ENCODE peak calls at places on chromosomes 13 and 19, in five cellular contexts. P is uterus; C is mesenchymal stem cell; N is effector memory CD4-positive, alpha-beta T cell; Y is CD8-positive, alpha-beta T cell. K is an unnamed sample.

GRCh38 chr13:95195146-95195545 is 106.1 kb downstream of the ABCC4 start:
- DNase-seq in P (no peak), C (no peak), N (no peak), Y (no peak), K (no peak)

GRCh38 chr19:16520074-16520973 is 21.9 kb downstream of the CHERP start:
- DNase-seq in P (no peak), C (no peak), N (no peak), Y (no peak), K (no peak)

GRCh38 chr13:95607363-95607762 is 37.1 kb downstream of the DZIP1 start:
- DNase-seq in P (no peak), C (no peak), N (no peak), Y (no peak), K (no peak)

GRCh38 chr13:55792544-55793178 is 1348.1 kb upstream of the PRR20A start:
- DNase-seq in P (no peak), C (no peak), N (no peak), Y (no peak), K (no peak)

GRCh38 chr13:55816976-55817601 is 1323.6 kb upstream of the PRR20A start:
- DNase-seq in P (no peak), C (no peak), N (no peak), Y (no peak), K (no peak)

GRCh38 chr13:66994097-66994496 is 236.0 kb downstream of the PCDH9 start:
- DNase-seq in P (no peak), C (peak), N (no peak), Y (no peak), K (peak)

GRCh38 chr19:33883869-33884519 is 87.3 kb downstream of the KCTD15 start:
- DNase-seq in P (no peak), C (no peak), N (no peak), Y (no peak), K (no peak)

GRCh38 chr13:113098163-113098732 is 7.3 kb upstream of the F7 start:
- DNase-seq in P (no peak), C (no peak), N (no peak), Y (no peak), K (no peak)

GRCh38 chr13:61339054-61339621 is 76.5 kb downstream of the PCDH20 start:
- DNase-seq in P (no peak), C (no peak), N (no peak), Y (no peak), K (no peak)

GRCh38 chr13:100887729-100888151 is 213.1 kb upstream of the TMTC4 start:
- DNase-seq in P (no peak), C (peak), N (no peak), Y (no peak), K (no peak)

GRCh38 chr19:30323904-30324303 is 48.3 kb upstream of the ZNF536 start:
- DNase-seq in P (no peak), C (no peak), N (no peak), Y (no peak), K (no peak)

GRCh38 chr13:107808388-107808787 is 406.9 kb downstream of the LIG4 start:
- DNase-seq in P (no peak), C (peak), N (no peak), Y (no peak), K (no peak)

GRCh38 chr19:38557205-38557799 is 60.5 kb downstream of the MAP4K1 start:
- DNase-seq in P (no peak), C (no peak), N (no peak), Y (no peak), K (no peak)

GRCh38 chr19:52993342-52994178 is 20.2 kb upstream of the ERVV-1 start:
- DNase-seq in P (peak), C (peak), N (peak), Y (peak), K (peak)

GRCh38 chr19:17860331-17860992 is 752 bp downstream of the RPL18A start:
- DNase-seq in P (no peak), C (no peak), N (no peak), Y (no peak), K (no peak)

GRCh38 chr13:94232956-94233355 is 246.5 kb downstream of the DCT start:
- DNase-seq in P (no peak), C (no peak), N (no peak), Y (no peak), K (no peak)

GRCh38 chr19:52028780-52029123 is 573 bp upstream of the ZNF614 start:
- DNase-seq in P (no peak), C (no peak), N (no peak), Y (no peak), K (no peak)

GRCh38 chr13:46586766-46587509 is 34.0 kb downstream of the LRCH1 start:
- DNase-seq in P (no peak), C (peak), N (no peak), Y (no peak), K (no peak)

GRCh38 chr19:51339687-51340656 is 2.0 kb downstream of the VSIG10L start:
- DNase-seq in P (peak), C (peak), N (peak), Y (peak), K (peak)

GRCh38 chr13:97148894-97149293 is 73.2 kb upstream of the MBNL2 start:
- DNase-seq in P (no peak), C (no peak), N (no peak), Y (no peak), K (no peak)

GRCh38 chr19:1251233-1251502 is 2.8 kb downstream of the MIDN start:
- DNase-seq in P (peak), C (peak), N (no peak), Y (no peak), K (no peak)

GRCh38 chr13:105083986-105084385 is 1451.5 kb downstream of the EFNB2 start:
- DNase-seq in P (no peak), C (no peak), N (no peak), Y (no peak), K (no peak)

GRCh38 chr13:102190930-102191329 is 210.9 kb downstream of the FGF14 start:
- DNase-seq in P (no peak), C (no peak), N (no peak), Y (no peak), K (no peak)

GRCh38 chr13:35469781-35470380 is 6.6 kb downstream of the MAB21L1 start:
- DNase-seq in P (no peak), C (no peak), N (no peak), Y (no peak), K (no peak)

GRCh38 chr13:101219609-101220265 is 196.6 kb downstream of the NALCN start:
- DNase-seq in P (no peak), C (no peak), N (no peak), Y (no peak), K (no peak)

GRCh38 chr13:41564046-41564445 is 106.7 kb downstream of the RGCC start:
- DNase-seq in P (no peak), C (no peak), N (no peak), Y (no peak), K (no peak)
- H3K27ac ChIP-seq in P (no peak), C (peak), N (no peak), Y (no peak), K (no peak)

GRCh38 chr13:37599509-37599908 is 941 bp upstream of the POSTN start:
- DNase-seq in P (no peak), C (no peak), N (no peak), Y (no peak), K (no peak)
- H3K27ac ChIP-seq in P (peak), C (no peak), N (no peak), Y (no peak), K (no peak)

GRCh38 chr13:44730099-44730498 is 154.0 kb upstream of the TSC22D1 start:
- DNase-seq in P (no peak), C (no peak), N (no peak), Y (no peak), K (no peak)

GRCh38 chr13:44726777-44727176 is 150.6 kb upstream of the TSC22D1 start:
- DNase-seq in P (no peak), C (no peak), N (no peak), Y (no peak), K (no peak)

GRCh38 chr13:44726214-44726613 is 150.1 kb upstream of the TSC22D1 start:
- DNase-seq in P (no peak), C (peak), N (no peak), Y (no peak), K (no peak)
- H3K27ac ChIP-seq in P (no peak), C (no peak), N (no peak), Y (no peak), K (no peak)

GRCh38 chr13:43782686-43783085 is 4.1 kb downstream of the ENOX1 start:
- DNase-seq in P (no peak), C (no peak), N (no peak), Y (no peak), K (no peak)

GRCh38 chr13:43785166-43785680 is 1.5 kb downstream of the ENOX1 start:
- DNase-seq in P (no peak), C (no peak), N (no peak), Y (no peak), K (no peak)

GRCh38 chr13:43783820-43784219 is 3.0 kb downstream of the ENOX1 start:
- DNase-seq in P (no peak), C (peak), N (no peak), Y (no peak), K (no peak)

GRCh38 chr13:43785681-43786471 is 896 bp downstream of the ENOX1 start:
- DNase-seq in P (peak), C (peak), N (no peak), Y (no peak), K (peak)

GRCh38 chr13:43784491-43784890 is 2.3 kb downstream of the ENOX1 start:
- DNase-seq in P (no peak), C (no peak), N (no peak), Y (no peak), K (no peak)
- H3K27ac ChIP-seq in P (peak), C (no peak), N (no peak), Y (no peak), K (no peak)

GRCh38 chr13:44158741-44159632 is 214.6 kb upstream of the SERP2 start:
- DNase-seq in P (no peak), C (no peak), N (no peak), Y (no peak), K (peak)
- H3K27ac ChIP-seq in P (no peak), C (no peak), N (no peak), Y (no peak), K (no peak)

GRCh38 chr19:15421726-15422260 is 3.0 kb upstream of the AKAP8L start:
- DNase-seq in P (no peak), C (no peak), N (no peak), Y (no peak), K (peak)
- H3K27ac ChIP-seq in P (no peak), C (no peak), N (no peak), Y (no peak), K (peak)

GRCh38 chr13:26954981-26955380 is 194.4 kb upstream of the GPR12 start:
- DNase-seq in P (no peak), C (no peak), N (no peak), Y (no peak), K (no peak)
- H3K27ac ChIP-seq in P (no peak), C (no peak), N (no peak), Y (no peak), K (no peak)

GRCh38 chr13:33194820-33195692 is 90.5 kb downstream of the STARD13 start:
- DNase-seq in P (peak), C (peak), N (no peak), Y (no peak), K (no peak)

GRCh38 chr13:33199282-33199850 is 86.2 kb downstream of the STARD13 start:
- DNase-seq in P (no peak), C (peak), N (no peak), Y (no peak), K (no peak)

GRCh38 chr13:33193428-33193974 is 92.1 kb downstream of the STARD13 start:
- DNase-seq in P (no peak), C (no peak), N (no peak), Y (no peak), K (no peak)

GRCh38 chr13:33197551-33197971 is 88.0 kb downstream of the STARD13 start:
- DNase-seq in P (no peak), C (no peak), N (no peak), Y (no peak), K (no peak)

DNA sequence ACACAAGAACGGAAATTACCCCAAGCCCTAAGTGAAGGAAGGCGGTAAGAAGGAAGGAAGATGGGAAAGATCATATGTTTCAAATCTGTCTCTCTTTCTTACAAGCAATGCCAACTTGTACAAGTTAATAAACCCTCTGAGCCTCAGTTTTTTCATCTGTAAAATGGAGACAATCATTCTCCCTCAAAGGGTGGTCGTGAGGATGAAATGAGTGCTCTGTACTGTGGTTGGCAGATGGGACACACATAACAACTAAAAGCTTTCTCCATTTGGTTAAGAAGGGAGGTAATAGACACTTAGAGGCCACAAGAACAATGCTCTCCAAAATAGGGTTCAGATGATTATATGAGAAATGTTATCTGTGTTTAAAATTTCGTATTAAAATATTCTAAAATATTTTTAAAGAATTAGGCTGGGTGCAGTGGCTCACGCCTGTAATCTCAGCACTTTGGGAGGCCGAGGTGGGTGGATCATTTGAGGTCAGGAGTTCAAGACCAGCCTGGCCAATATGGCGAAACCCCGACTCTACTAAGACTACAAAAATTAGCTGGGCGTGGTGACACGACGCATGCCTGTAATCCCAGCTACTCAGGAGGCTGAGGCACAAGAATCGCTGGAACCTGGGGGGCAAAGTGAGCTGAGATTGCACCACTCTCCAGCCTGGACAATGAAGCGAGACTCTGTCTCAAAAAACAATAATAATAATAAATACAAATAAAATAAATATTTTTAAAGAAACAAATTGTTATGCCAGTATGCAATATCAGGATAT is 89.7 kb downstream of the STARD13 start:
- DNase-seq in P (no peak), C (no peak), N (no peak), Y (no peak), K (no peak)
- H3K27ac ChIP-seq in P (peak), C (peak), N (no peak), Y (no peak), K (peak)

K was measured in lung.